ENCODE peak calls at places on chromosome 14, in four cellular contexts. U is activated T-cell treated with anti-CD3 and anti-CD28 coated beads, Interleukin-2, amount 50 U/mL, for 72 hours; G is hypothalamus; Q is brain microvascular endothelial cell. V is an unnamed sample.

GRCh38 chr14:72434856-72435255 is 459.0 kb downstream of the DPF3 start:
- DNase-seq in U (no peak), G (no peak), Q (no peak), V (no peak)

GRCh38 chr14:105117257-105117646 is 51.3 kb downstream of the JAG2 start:
- DNase-seq in U (no peak), G (no peak), Q (no peak), V (no peak)

GRCh38 chr14:32183151-32184048 is 18.4 kb upstream of the RNU6-7 start:
- DNase-seq in U (no peak), G (no peak), Q (no peak), V (no peak)

GRCh38 chr14:71651228-71651627 is 281.0 kb upstream of the RGS6 start:
- DNase-seq in U (no peak), G (no peak), Q (peak), V (no peak)

GRCh38 chr14:39434401-39434800 is 2.2 kb upstream of the FBXO33 start:
- DNase-seq in U (no peak), G (no peak), Q (peak), V (no peak)

GRCh38 chr14:73997944-73998451 is 21.1 kb downstream of the ENTPD5 start:
- DNase-seq in U (no peak), G (no peak), Q (no peak), V (no peak)

GRCh38 chr14:76672123-76672522 is 89.1 kb upstream of the VASH1 start:
- DNase-seq in U (no peak), G (no peak), Q (no peak), V (no peak)

GRCh38 chr14:44531648-44532047 is 24.6 kb upstream of the FSCB start:
- DNase-seq in U (no peak), G (no peak), Q (no peak), V (no peak)

GRCh38 chr14:22973217-22974032 is 8.9 kb downstream of the AJUBA start:
- DNase-seq in U (peak), G (no peak), Q (peak), V (peak)

GRCh38 chr14:94388027-94388895 is at the start of gene SERPINA1:
- DNase-seq in U (peak), G (no peak), Q (no peak), V (no peak)

GRCh38 chr14:36070056-36071043 is 106.2 kb downstream of the PTCSC3 start:
- DNase-seq in U (peak), G (peak), Q (peak), V (peak)

GRCh38 chr14:106062502-106063272 is 536.3 kb downstream of the TMEM121 start:
- DNase-seq in U (no peak), G (no peak), Q (no peak), V (no peak)

GRCh38 chr14:77886010-77886409 is 86.1 kb downstream of the ADCK1 start:
- DNase-seq in U (no peak), G (no peak), Q (no peak), V (no peak)

GRCh38 chr14:59582161-59582560 is 5.5 kb upstream of the CCDC175 start:
- DNase-seq in U (no peak), G (no peak), Q (no peak), V (no peak)

GRCh38 chr14:99345472-99345871 is 73.5 kb upstream of the BCL11B start:
- DNase-seq in U (no peak), G (no peak), Q (no peak), V (no peak)

GRCh38 chr14:102537981-102538597 is 28.5 kb upstream of the ANKRD9 start:
- DNase-seq in U (no peak), G (no peak), Q (no peak), V (no peak)

GRCh38 chr14:69828372-69828771 is 31.3 kb upstream of the SLC10A1 start:
- DNase-seq in U (no peak), G (peak), Q (no peak), V (no peak)

GRCh38 chr14:100025111-100025510 is 40.1 kb upstream of the EVL start:
- DNase-seq in U (peak), G (no peak), Q (no peak), V (peak)

GRCh38 chr14:95157987-95158712 is 821 bp upstream of the DICER1 start:
- DNase-seq in U (peak), G (no peak), Q (no peak), V (no peak)

GRCh38 chr14:78170203-78170602 is at the start of gene NRXN3:
- DNase-seq in U (no peak), G (peak), Q (no peak), V (peak)

GRCh38 chr14:93173943-93174395 is 10.7 kb downstream of the MOAP1 start:
- DNase-seq in U (no peak), G (peak), Q (peak), V (peak)

GRCh38 chr14:102462391-102462790 is 47.2 kb downstream of the ANKRD9 start:
- DNase-seq in U (no peak), G (no peak), Q (no peak), V (no peak)

GRCh38 chr14:101761881-101762529 is 496 bp downstream of the PPP2R5C start:
- DNase-seq in U (peak), G (no peak), Q (no peak), V (peak)

GRCh38 chr14:58702466-58703148 is 64.8 kb downstream of the DACT1 start:
- DNase-seq in U (peak), G (no peak), Q (no peak), V (no peak)

GRCh38 chr14:52069617-52070431 is 965 bp upstream of the NID2 start:
- DNase-seq in U (peak), G (no peak), Q (no peak), V (peak)